ENCODE peak calls at places on chromosomes 7 and 10, in five cellular contexts. Y is IMR-90, J is PC-3, F is HepG2, A is H9. K is an unnamed sample.
A peak's percentile ranks its signal among the peaks of the same experiment; 100 is the strongest.

GRCh38 chr10:110642980-110643655 is 1.0 kb upstream of the RBM20 start:
- DNase-seq in J (no peak), Y (no peak), F (no peak), A (peak; percentile 74), K (no peak)

GRCh38 chr10:57468886-57469432 is 798.7 kb downstream of the IPMK start:
- DNase-seq in F (no peak), Y (no peak), A (no peak), J (no peak), K (no peak)

GRCh38 chr10:88049204-88049603 is 185.8 kb downstream of the PTEN start:
- DNase-seq in Y (no peak), J (no peak), A (no peak), F (no peak), K (no peak)

GRCh38 chr7:110766874-110767273 is 324.1 kb upstream of the LRRN3 start:
- DNase-seq in F (no peak), Y (no peak), A (no peak), J (peak; percentile 29), K (no peak)

GRCh38 chr7:69837387-69838068 is 239.3 kb downstream of the AUTS2 start:
- DNase-seq in A (peak; percentile 77), Y (no peak), J (no peak), F (no peak), K (peak; percentile 25)

GRCh38 chr7:143321734-143322133 is 5.8 kb downstream of the CLCN1 start:
- DNase-seq in J (peak; percentile 48), Y (no peak), A (no peak), F (no peak), K (peak; percentile 35)

GRCh38 chr10:33681580-33681979 is 347.1 kb upstream of the NRP1 start:
- DNase-seq in F (no peak), A (no peak), Y (no peak), J (no peak), K (no peak)

GRCh38 chr10:11483189-11484148 is 128.0 kb downstream of the USP6NL start:
- DNase-seq in J (no peak), F (no peak), Y (no peak), A (no peak), K (no peak)

GRCh38 chr10:131915990-131916766 is 15.4 kb downstream of the PPP2R2D start:
- DNase-seq in F (no peak), J (no peak), Y (no peak), A (no peak), K (no peak)

GRCh38 chr7:24307294-24307693 is 23.3 kb downstream of the NPY start:
- DNase-seq in Y (no peak), A (no peak), J (no peak), F (no peak), K (no peak)

DNA sequence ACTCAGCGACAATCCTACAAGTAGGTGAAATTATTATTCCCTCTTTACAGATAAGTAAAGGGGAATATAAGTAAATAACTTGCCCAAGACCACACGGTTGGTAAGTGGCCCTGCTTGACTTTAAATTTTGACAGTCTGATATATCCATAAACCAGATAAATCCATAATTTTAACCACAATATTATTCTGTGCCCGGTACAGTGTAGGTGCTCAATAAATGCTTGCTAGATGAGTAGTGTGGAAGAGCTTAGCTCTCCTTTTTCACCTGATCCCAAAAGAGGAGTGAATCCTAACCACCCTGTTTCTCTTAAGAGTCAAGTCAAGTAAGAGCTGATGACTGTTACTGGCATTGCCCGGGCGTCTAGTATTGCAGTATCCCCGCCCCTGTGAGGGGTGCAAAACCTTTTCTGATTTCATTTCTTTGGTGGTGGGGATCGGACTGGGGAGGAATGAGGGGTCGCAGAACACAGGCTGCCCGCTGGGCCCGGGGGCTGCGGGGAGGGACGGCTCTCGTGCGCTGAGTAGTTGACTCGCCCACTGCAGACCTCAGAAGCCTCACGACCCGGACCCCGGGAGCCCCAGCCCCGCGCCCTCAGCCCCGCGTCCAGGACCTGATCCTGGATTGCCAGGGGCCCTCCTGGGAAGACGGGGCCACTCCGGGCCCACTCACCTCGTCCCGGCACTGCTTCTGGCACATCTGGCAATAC is 490 bp downstream of the KIN start:
- DNase-seq in A (no peak), Y (peak; percentile 24), J (no peak), F (no peak), K (peak; percentile 76)
- H2AFZ ChIP-seq in A (peak overlapping the region; percentile 41), Y (peak overlapping the region; percentile 94), J (peak overlapping the region; percentile 80), F (no peak overlapping the region), K (peak overlapping the region; percentile 92)

GRCh38 chr7:13449460-13449859 is 540.0 kb downstream of the ETV1 start:
- DNase-seq in Y (no peak), F (no peak), J (no peak), A (no peak), K (no peak)
- H2AFZ ChIP-seq in Y (no peak overlapping the region), F (no peak overlapping the region), J (no peak overlapping the region), A (no peak overlapping the region), K (no peak overlapping the region)

DNA sequence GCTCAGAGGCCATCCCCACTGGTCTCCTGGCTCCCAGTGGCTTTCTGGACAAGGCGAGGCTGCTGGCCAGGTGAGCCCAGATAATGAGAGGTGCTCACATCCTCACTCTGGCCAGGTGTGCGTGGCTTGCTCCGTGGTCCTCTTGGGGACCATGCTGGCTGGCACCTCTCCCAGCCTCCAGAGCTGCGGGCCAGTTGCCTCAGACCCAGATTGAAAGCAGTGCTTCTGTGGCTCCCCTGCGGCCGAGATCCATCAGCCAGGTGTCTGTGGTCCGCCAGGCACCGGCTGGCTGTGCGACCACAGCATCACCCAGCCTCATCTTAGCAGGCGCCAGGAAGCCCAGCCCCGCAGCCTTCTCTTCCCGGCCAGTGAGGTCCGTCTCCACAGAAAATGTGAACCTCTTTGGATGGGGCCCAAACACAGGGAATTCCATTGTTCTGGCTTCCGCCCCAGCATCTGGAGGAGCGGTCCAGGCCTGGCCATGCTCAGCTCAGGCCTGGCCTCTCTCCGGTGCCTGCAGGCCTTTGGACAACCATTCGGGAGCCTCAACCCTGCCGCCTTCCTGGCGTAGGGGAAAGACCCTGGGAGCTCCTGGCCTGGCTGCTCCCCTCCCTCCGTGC is 5.2 kb upstream of the TTYH3 start:
- DNase-seq in A (no peak), Y (peak; percentile 32), F (no peak), J (no peak), K (no peak)
- H2AFZ ChIP-seq in A (no peak overlapping the region), Y (peak overlapping the region; percentile 64), F (no peak overlapping the region), J (no peak overlapping the region), K (no peak overlapping the region)

GRCh38 chr7:105413887-105414437 is 25.2 kb upstream of the SRPK2 start:
- DNase-seq in A (no peak), Y (peak; percentile 4), J (no peak), F (no peak), K (peak; percentile 2)
- H2AFZ ChIP-seq in A (no peak overlapping the region), Y (no peak overlapping the region), J (no peak overlapping the region), F (no peak overlapping the region), K (no peak overlapping the region)

GRCh38 chr7:106589495-106589879 is 71.5 kb downstream of the CCDC71L start:
- DNase-seq in F (no peak), A (no peak), J (no peak), Y (no peak), K (no peak)

GRCh38 chr7:106591146-106591545 is 69.8 kb downstream of the CCDC71L start:
- DNase-seq in J (no peak), Y (no peak), F (no peak), A (no peak), K (no peak)

GRCh38 chr7:106590209-106590816 is 70.6 kb downstream of the CCDC71L start:
- DNase-seq in J (no peak), F (no peak), Y (no peak), A (no peak), K (no peak)

GRCh38 chr7:106593028-106593417 is 67.9 kb downstream of the CCDC71L start:
- DNase-seq in A (no peak), J (no peak), Y (no peak), F (no peak), K (no peak)

GRCh38 chr7:106592282-106593027 is 68.5 kb downstream of the CCDC71L start:
- DNase-seq in J (no peak), A (no peak), Y (no peak), F (no peak), K (no peak)
- H2AFZ ChIP-seq in J (no peak overlapping the region), A (no peak overlapping the region), Y (no peak overlapping the region), F (no peak overlapping the region), K (no peak overlapping the region)

GRCh38 chr7:31382722-31383121 is 42.2 kb upstream of the NEUROD6 start:
- DNase-seq in A (no peak), F (no peak), J (peak; percentile 23), Y (no peak), K (no peak)

GRCh38 chr7:31384461-31384860 is 43.9 kb upstream of the NEUROD6 start:
- DNase-seq in Y (no peak), A (no peak), J (no peak), F (no peak), K (no peak)
- H2AFZ ChIP-seq in Y (no peak overlapping the region), A (no peak overlapping the region), J (no peak overlapping the region), F (no peak overlapping the region), K (no peak overlapping the region)

GRCh38 chr7:82167568-82168314 is 275.8 kb downstream of the CACNA2D1 start:
- DNase-seq in Y (no peak), J (no peak), A (no peak), F (no peak), K (no peak)

GRCh38 chr7:82163586-82163985 is 280.0 kb downstream of the CACNA2D1 start:
- DNase-seq in Y (no peak), J (no peak), A (no peak), F (no peak), K (no peak)

GRCh38 chr7:82164813-82165212 is 278.8 kb downstream of the CACNA2D1 start:
- DNase-seq in J (peak; percentile 58), F (no peak), Y (peak; percentile 79), A (no peak), K (peak; percentile 84)

GRCh38 chr7:82164410-82164809 is 279.2 kb downstream of the CACNA2D1 start:
- DNase-seq in J (no peak), Y (no peak), A (no peak), F (no peak), K (no peak)

GRCh38 chr7:82166666-82167065 is 276.9 kb downstream of the CACNA2D1 start:
- DNase-seq in Y (no peak), F (no peak), A (no peak), J (no peak), K (no peak)
- H2AFZ ChIP-seq in Y (no peak overlapping the region), F (no peak overlapping the region), A (no peak overlapping the region), J (no peak overlapping the region), K (no peak overlapping the region)

K was measured in GM23248.